ENCODE peak calls at places on chromosomes 12 and 14, in seven cellular contexts. One of them, this sample, is unnamed.

GRCh38 chr14:59189281-59189821 is 884 bp downstream of the DAAM1 start:
- DNase-seq in fibroblast of pulmonary artery: peak; percentile 24
- DNase-seq in stomach: no peak
- DNase-seq in omental fat pad: no peak
- DNase-seq in heart left ventricle: peak; percentile 27
- DNase-seq in fibroblast of lung: no peak
- DNase-seq in cardiac fibroblast: peak; percentile 33
- DNase-seq in this sample: peak; percentile 52

GRCh38 chr14:89516173-89516572 is 99.1 kb upstream of the FOXN3 start:
- DNase-seq in stomach: no peak
- DNase-seq in heart left ventricle: no peak
- DNase-seq in fibroblast of pulmonary artery: no peak
- DNase-seq in omental fat pad: no peak
- DNase-seq in fibroblast of lung: no peak
- DNase-seq in cardiac fibroblast: no peak
- DNase-seq in this sample: no peak

GRCh38 chr14:96730386-96730785 is 66.8 kb upstream of the VRK1 start:
- DNase-seq in fibroblast of lung: no peak
- DNase-seq in cardiac fibroblast: no peak
- DNase-seq in stomach: no peak
- DNase-seq in fibroblast of pulmonary artery: no peak
- DNase-seq in heart left ventricle: no peak
- DNase-seq in omental fat pad: no peak
- DNase-seq in this sample: no peak

GRCh38 chr14:104514156-104514848 is 65.3 kb upstream of the C14orf180 start:
- DNase-seq in fibroblast of pulmonary artery: no peak
- DNase-seq in cardiac fibroblast: no peak
- DNase-seq in heart left ventricle: no peak
- DNase-seq in stomach: peak; percentile 83
- DNase-seq in omental fat pad: no peak
- DNase-seq in fibroblast of lung: no peak
- DNase-seq in this sample: no peak

GRCh38 chr14:97603201-97603600 is 806.0 kb downstream of the VRK1 start:
- DNase-seq in fibroblast of lung: no peak
- DNase-seq in omental fat pad: no peak
- DNase-seq in fibroblast of pulmonary artery: no peak
- DNase-seq in stomach: no peak
- DNase-seq in heart left ventricle: no peak
- DNase-seq in cardiac fibroblast: no peak
- DNase-seq in this sample: no peak

GRCh38 chr12:89856431-89856830 is 147.8 kb upstream of the ATP2B1 start:
- DNase-seq in cardiac fibroblast: peak; percentile 87
- DNase-seq in fibroblast of pulmonary artery: peak; percentile 93
- DNase-seq in fibroblast of lung: peak; percentile 50
- DNase-seq in omental fat pad: no peak
- DNase-seq in heart left ventricle: no peak
- DNase-seq in stomach: no peak
- DNase-seq in this sample: no peak

GRCh38 chr14:99502989-99503421 is 21.8 kb downstream of the CCNK start:
- DNase-seq in stomach: no peak
- DNase-seq in fibroblast of lung: no peak
- DNase-seq in heart left ventricle: no peak
- DNase-seq in omental fat pad: no peak
- DNase-seq in fibroblast of pulmonary artery: no peak
- DNase-seq in cardiac fibroblast: no peak
- DNase-seq in this sample: no peak

GRCh38 chr14:76348898-76349297 is 27.0 kb upstream of the ESRRB start:
- DNase-seq in fibroblast of lung: peak; percentile 11
- DNase-seq in fibroblast of pulmonary artery: peak; percentile 59
- DNase-seq in stomach: no peak
- DNase-seq in cardiac fibroblast: peak; percentile 56
- DNase-seq in omental fat pad: no peak
- DNase-seq in heart left ventricle: peak; percentile 56
- DNase-seq in this sample: no peak

GRCh38 chr14:32756173-32756572 is 182.5 kb upstream of the NPAS3 start:
- DNase-seq in cardiac fibroblast: no peak
- DNase-seq in stomach: no peak
- DNase-seq in fibroblast of lung: no peak
- DNase-seq in omental fat pad: no peak
- DNase-seq in heart left ventricle: no peak
- DNase-seq in fibroblast of pulmonary artery: no peak
- DNase-seq in this sample: no peak

GRCh38 chr14:31395572-31396205 is 24.7 kb downstream of the HEATR5A start:
- DNase-seq in heart left ventricle: no peak
- DNase-seq in stomach: no peak
- DNase-seq in omental fat pad: no peak
- DNase-seq in cardiac fibroblast: no peak
- DNase-seq in fibroblast of pulmonary artery: no peak
- DNase-seq in fibroblast of lung: no peak
- DNase-seq in this sample: no peak

GRCh38 chr14:59688224-59689170 is 111.9 kb upstream of the CCDC175 start:
- DNase-seq in fibroblast of pulmonary artery: peak; percentile 71
- DNase-seq in heart left ventricle: no peak
- DNase-seq in omental fat pad: no peak
- DNase-seq in cardiac fibroblast: peak; percentile 66
- DNase-seq in stomach: peak; percentile 44
- DNase-seq in fibroblast of lung: peak; percentile 39
- DNase-seq in this sample: peak; percentile 30

GRCh38 chr12:60173213-60174170 is 577.7 kb downstream of the SLC16A7 start:
- DNase-seq in fibroblast of lung: no peak
- DNase-seq in fibroblast of pulmonary artery: no peak
- DNase-seq in cardiac fibroblast: no peak
- DNase-seq in stomach: no peak
- DNase-seq in heart left ventricle: no peak
- DNase-seq in omental fat pad: no peak
- DNase-seq in this sample: no peak

GRCh38 chr14:63745858-63746425 is 18.1 kb upstream of the SGPP1 start:
- DNase-seq in cardiac fibroblast: no peak
- DNase-seq in omental fat pad: no peak
- DNase-seq in fibroblast of lung: no peak
- DNase-seq in stomach: no peak
- DNase-seq in heart left ventricle: no peak
- DNase-seq in fibroblast of pulmonary artery: no peak
- DNase-seq in this sample: no peak

GRCh38 chr12:103879878-103880277 is 38.8 kb upstream of the NT5DC3 start:
- DNase-seq in fibroblast of pulmonary artery: no peak
- DNase-seq in fibroblast of lung: no peak
- DNase-seq in cardiac fibroblast: no peak
- DNase-seq in heart left ventricle: no peak
- DNase-seq in stomach: no peak
- DNase-seq in omental fat pad: no peak
- DNase-seq in this sample: no peak

GRCh38 chr12:21562859-21563258 is 36.8 kb downstream of the SPX start:
- DNase-seq in fibroblast of pulmonary artery: no peak
- DNase-seq in omental fat pad: no peak
- DNase-seq in cardiac fibroblast: no peak
- DNase-seq in stomach: no peak
- DNase-seq in fibroblast of lung: no peak
- DNase-seq in heart left ventricle: no peak
- DNase-seq in this sample: no peak

GRCh38 chr14:51236314-51236713 is 3.7 kb upstream of the TMX1 start:
- DNase-seq in stomach: no peak
- DNase-seq in fibroblast of lung: peak; percentile 55
- DNase-seq in cardiac fibroblast: peak; percentile 25
- DNase-seq in heart left ventricle: no peak
- DNase-seq in fibroblast of pulmonary artery: peak; percentile 39
- DNase-seq in omental fat pad: no peak
- DNase-seq in this sample: no peak

GRCh38 chr12:14937689-14938088 is 648 bp downstream of the ERP27 start:
- DNase-seq in cardiac fibroblast: no peak
- DNase-seq in heart left ventricle: no peak
- DNase-seq in omental fat pad: no peak
- DNase-seq in fibroblast of lung: no peak
- DNase-seq in fibroblast of pulmonary artery: no peak
- DNase-seq in stomach: no peak
- DNase-seq in this sample: no peak
- TF ChIP-seq CTCF in cardiac fibroblast: peak; percentile 17
- TF ChIP-seq CTCF in heart left ventricle: no peak
- TF ChIP-seq CTCF in omental fat pad: no peak
- TF ChIP-seq CTCF in fibroblast of lung: no peak
- TF ChIP-seq CTCF in fibroblast of pulmonary artery: peak; percentile 15
- TF ChIP-seq CTCF in stomach: no peak
- TF ChIP-seq CTCF in this sample: no peak

DNA sequence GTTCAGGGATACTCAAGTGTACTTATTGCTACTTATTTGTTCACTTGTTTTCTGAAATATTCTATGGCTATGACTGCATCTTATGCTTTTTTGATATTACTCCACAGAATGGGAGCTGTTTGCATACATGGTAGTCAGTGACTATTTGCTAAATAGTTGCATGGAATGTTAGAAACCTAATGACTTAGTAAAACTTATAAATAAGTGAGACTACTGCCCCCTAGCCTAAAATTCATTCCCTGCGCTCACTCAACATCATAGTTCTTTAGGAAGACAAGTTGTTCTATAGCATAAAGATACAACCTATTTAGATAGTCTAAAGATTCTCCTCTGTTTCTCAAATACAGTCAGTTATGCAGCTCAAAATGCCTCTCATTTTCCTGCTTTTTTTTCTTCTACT is 305.5 kb downstream of the CEP128 start:
- DNase-seq in cardiac fibroblast: peak; percentile 19
- DNase-seq in stomach: no peak
- DNase-seq in heart left ventricle: no peak
- DNase-seq in omental fat pad: no peak
- DNase-seq in fibroblast of lung: peak; percentile 33
- DNase-seq in fibroblast of pulmonary artery: peak; percentile 25
- DNase-seq in this sample: no peak
- TF ChIP-seq CTCF in cardiac fibroblast: peak; percentile 33
- TF ChIP-seq CTCF in stomach: no peak
- TF ChIP-seq CTCF in heart left ventricle: no peak
- TF ChIP-seq CTCF in omental fat pad: no peak
- TF ChIP-seq CTCF in fibroblast of lung: no peak
- TF ChIP-seq CTCF in fibroblast of pulmonary artery: peak; percentile 17
- TF ChIP-seq CTCF in this sample: no peak

DNA sequence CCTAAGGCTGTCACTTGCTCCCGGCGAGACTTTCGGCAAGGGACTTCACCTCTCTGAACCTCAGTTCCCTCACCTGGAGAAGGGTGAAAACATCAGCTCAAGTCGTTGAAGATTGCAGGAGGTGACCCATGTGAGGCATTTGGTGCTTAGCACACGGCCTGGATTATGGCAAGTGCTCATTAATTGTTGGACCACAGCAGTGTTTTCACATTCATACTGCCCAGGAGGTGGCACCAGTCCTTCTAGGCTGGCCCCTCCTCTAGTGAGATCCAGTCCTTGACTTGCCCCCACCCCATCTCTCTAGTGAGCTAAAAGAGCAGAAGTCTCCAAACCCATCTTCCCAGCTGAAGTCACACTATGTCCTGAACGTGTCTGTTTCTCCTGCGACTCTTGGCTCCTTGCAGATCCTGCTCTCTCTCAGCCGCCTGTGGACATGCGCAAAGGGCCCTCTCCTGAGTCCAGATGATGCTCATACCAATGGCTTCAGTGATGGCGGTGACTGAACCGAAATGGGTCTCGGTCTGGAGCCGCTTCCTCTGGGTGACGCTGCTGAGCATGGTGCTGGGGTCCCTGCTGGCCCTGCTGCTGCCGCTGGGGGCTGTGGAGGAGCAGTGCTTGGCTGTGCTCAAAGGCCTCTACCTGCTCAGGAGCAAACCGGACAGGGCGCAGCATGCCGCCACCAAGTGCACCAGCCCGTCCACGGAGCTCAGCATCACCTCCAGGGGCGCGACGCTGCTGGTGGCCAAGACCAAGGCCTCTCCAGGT is 1.6 kb downstream of the FICD start:
- DNase-seq in omental fat pad: no peak
- DNase-seq in cardiac fibroblast: no peak
- DNase-seq in heart left ventricle: no peak
- DNase-seq in fibroblast of lung: no peak
- DNase-seq in stomach: no peak
- DNase-seq in fibroblast of pulmonary artery: peak; percentile 8
- DNase-seq in this sample: no peak
- TF ChIP-seq CTCF in omental fat pad: no peak
- TF ChIP-seq CTCF in cardiac fibroblast: no peak
- TF ChIP-seq CTCF in heart left ventricle: no peak
- TF ChIP-seq CTCF in fibroblast of lung: no peak
- TF ChIP-seq CTCF in stomach: no peak
- TF ChIP-seq CTCF in fibroblast of pulmonary artery: no peak
- TF ChIP-seq CTCF in this sample: no peak

DNA sequence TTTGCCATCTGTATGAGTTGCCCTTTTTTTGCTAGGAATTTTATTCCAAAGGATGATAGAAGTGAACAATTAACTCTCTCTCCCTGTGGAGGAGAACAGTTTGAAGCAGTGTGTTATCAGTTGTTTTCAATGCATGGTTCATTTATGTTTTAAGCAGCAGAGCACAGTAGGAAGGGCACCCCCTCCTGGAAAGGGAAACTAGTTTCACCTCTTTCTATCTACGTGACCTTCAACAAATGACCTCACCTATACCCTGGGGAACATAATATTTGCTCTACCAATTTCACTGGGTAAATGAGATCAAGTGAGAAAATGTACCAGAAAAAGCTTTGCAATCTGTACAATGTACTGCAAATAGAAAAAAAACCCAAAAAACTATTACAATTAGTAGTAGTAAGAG is 5.4 kb upstream of the DCP1B start:
- DNase-seq in stomach: no peak
- DNase-seq in omental fat pad: no peak
- DNase-seq in cardiac fibroblast: no peak
- DNase-seq in heart left ventricle: no peak
- DNase-seq in fibroblast of pulmonary artery: no peak
- DNase-seq in fibroblast of lung: peak; percentile 14
- DNase-seq in this sample: no peak
- TF ChIP-seq CTCF in stomach: no peak
- TF ChIP-seq CTCF in omental fat pad: no peak
- TF ChIP-seq CTCF in cardiac fibroblast: no peak
- TF ChIP-seq CTCF in heart left ventricle: no peak
- TF ChIP-seq CTCF in fibroblast of pulmonary artery: no peak
- TF ChIP-seq CTCF in fibroblast of lung: no peak
- TF ChIP-seq CTCF in this sample: no peak

DNA sequence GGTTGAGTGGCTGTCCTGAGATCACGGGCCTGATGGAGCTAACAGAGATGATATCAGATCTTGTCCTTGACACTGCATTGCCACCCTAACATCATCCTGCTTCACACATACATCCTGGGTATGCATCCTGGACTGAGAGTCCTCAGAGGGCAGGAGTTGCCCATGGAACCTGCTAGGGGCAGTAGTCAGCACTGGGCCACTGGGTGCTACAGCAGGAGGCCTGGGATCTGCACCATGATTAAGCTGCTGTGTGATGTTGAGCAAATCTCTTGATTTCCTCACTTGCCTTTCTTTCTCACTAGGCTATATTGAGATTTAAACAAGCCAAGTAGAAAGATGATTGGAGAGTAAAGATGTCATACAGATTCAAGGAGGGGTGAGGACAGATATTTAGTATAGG is 22.1 kb upstream of the EIF4B start:
- DNase-seq in cardiac fibroblast: no peak
- DNase-seq in fibroblast of pulmonary artery: no peak
- DNase-seq in fibroblast of lung: no peak
- DNase-seq in omental fat pad: no peak
- DNase-seq in stomach: no peak
- DNase-seq in heart left ventricle: no peak
- DNase-seq in this sample: no peak
- TF ChIP-seq CTCF in cardiac fibroblast: no peak
- TF ChIP-seq CTCF in fibroblast of pulmonary artery: peak; percentile 18
- TF ChIP-seq CTCF in fibroblast of lung: no peak
- TF ChIP-seq CTCF in omental fat pad: no peak
- TF ChIP-seq CTCF in stomach: no peak
- TF ChIP-seq CTCF in heart left ventricle: no peak
- TF ChIP-seq CTCF in this sample: peak; percentile 4

This sample was measured in right lobe of liver.